ENCODE peak calls at places on chromosomes 12 and 14, in five cellular contexts. O is right cardiac atrium, V is cardiac muscle cell, J is pancreas, U is uterus. M is an unnamed sample.

GRCh38 chr12:55934343-55934742 is 3.4 kb downstream of the DGKA start:
- DNase-seq in O (no peak), V (no peak), J (no peak), U (no peak), M (no peak)

GRCh38 chr14:65344011-65344410 is 68.5 kb upstream of the FUT8 start:
- DNase-seq in O (no peak), V (no peak), J (no peak), U (no peak), M (no peak)

GRCh38 chr12:26845057-26845666 is 12.2 kb upstream of the ITPR2 start:
- DNase-seq in O (peak), V (peak), J (no peak), U (peak), M (no peak)

GRCh38 chr12:104427547-104427938 is 29.2 kb upstream of the CHST11 start:
- DNase-seq in O (no peak), V (no peak), J (no peak), U (no peak), M (no peak)

GRCh38 chr12:27606986-27607385 is 83.0 kb downstream of the PPFIBP1 start:
- DNase-seq in O (no peak), V (no peak), J (no peak), U (no peak), M (no peak)

GRCh38 chr14:69088523-69089445 is 64.1 kb downstream of the DCAF5 start:
- DNase-seq in O (no peak), V (no peak), J (no peak), U (no peak), M (no peak)

GRCh38 chr14:24425704-24426103 is 3.8 kb downstream of the CBLN3 start:
- DNase-seq in O (no peak), V (peak), J (no peak), U (no peak), M (no peak)

GRCh38 chr12:101671157-101671791 is 26.2 kb upstream of the CHPT1 start:
- DNase-seq in O (no peak), V (no peak), J (no peak), U (no peak), M (no peak)

GRCh38 chr12:48681416-48681737 is 661 bp downstream of the KANSL2 start:
- DNase-seq in O (no peak), V (no peak), J (no peak), U (no peak), M (no peak)

GRCh38 chr12:131862084-131862441 is 32.4 kb upstream of the ULK1 start:
- DNase-seq in O (peak), V (no peak), J (no peak), U (no peak), M (no peak)

GRCh38 chr12:3342051-3342450 is 149.0 kb upstream of the PRMT8 start:
- DNase-seq in O (peak), V (peak), J (no peak), U (no peak), M (no peak)

GRCh38 chr12:34625116-34625515 is 602.8 kb downstream of the ALG10 start:
- DNase-seq in O (no peak), V (no peak), J (no peak), U (no peak), M (no peak)

GRCh38 chr14:35821546-35822411 is 4.4 kb upstream of the BRMS1L start:
- DNase-seq in O (no peak), V (peak), J (no peak), U (no peak), M (no peak)

GRCh38 chr12:52417742-52418141 is 11.6 kb upstream of the KRT82 start:
- DNase-seq in O (no peak), V (no peak), J (no peak), U (no peak), M (no peak)

GRCh38 chr14:65287264-65288131 is 125.0 kb upstream of the FUT8 start:
- DNase-seq in O (no peak), V (no peak), J (peak), U (no peak), M (no peak)

GRCh38 chr12:58588771-58589170 is 331.5 kb downstream of the LRIG3 start:
- DNase-seq in O (no peak), V (no peak), J (no peak), U (no peak), M (peak)

GRCh38 chr14:95467232-95467631 is 49.2 kb downstream of the SYNE3 start:
- DNase-seq in O (peak), V (no peak), J (no peak), U (no peak), M (no peak)

GRCh38 chr12:109982211-109982610 is 14.0 kb downstream of the GIT2 start:
- DNase-seq in O (no peak), V (no peak), J (no peak), U (no peak), M (no peak)

GRCh38 chr14:100237735-100238418 is 1.1 kb upstream of the YY1 start:
- DNase-seq in O (peak), V (peak), J (peak), U (no peak), M (no peak)

GRCh38 chr14:72675126-72675525 is 218.8 kb downstream of the DPF3 start:
- DNase-seq in O (no peak), V (no peak), J (no peak), U (no peak), M (no peak)

GRCh38 chr12:104555650-104556049 is 98.9 kb downstream of the CHST11 start:
- DNase-seq in O (no peak), V (no peak), J (no peak), U (no peak), M (no peak)

GRCh38 chr12:32273063-32273521 is 126.3 kb upstream of the FGD4 start:
- DNase-seq in O (no peak), V (no peak), J (no peak), U (no peak), M (no peak)

GRCh38 chr12:50533971-50534370 is 29.2 kb downstream of the DIP2B start:
- DNase-seq in O (no peak), V (no peak), J (no peak), U (no peak), M (no peak)

GRCh38 chr12:96906849-96907664 is at the start of gene NEDD1:
- DNase-seq in O (peak), V (peak), J (peak), U (peak), M (no peak)

GRCh38 chr12:9880532-9880931 is 757 bp upstream of the KLRF2 start:
- DNase-seq in O (no peak), V (no peak), J (no peak), U (no peak), M (no peak)

GRCh38 chr12:123293178-123293760 is 21.6 kb upstream of the CDK2AP1 start:
- DNase-seq in O (no peak), V (no peak), J (no peak), U (no peak), M (no peak)
- H3K27ac ChIP-seq in O (no peak), V (no peak), J (no peak), U (no peak), M (no peak)

GRCh38 chr12:121239704-121240420 is 29.9 kb downstream of the P2RX4 start:
- DNase-seq in O (no peak), V (no peak), J (no peak), U (no peak), M (no peak)
- H3K27ac ChIP-seq in O (no peak), V (no peak), J (no peak), U (peak), M (no peak)

GRCh38 chr14:31027847-31028246 is 1.7 kb upstream of the STRN3 start:
- DNase-seq in O (no peak), V (no peak), J (no peak), U (no peak), M (no peak)
- H3K27ac ChIP-seq in O (no peak), V (peak), J (no peak), U (peak), M (peak)

GRCh38 chr12:120719496-120720233 is 6.0 kb upstream of the ACADS start:
- DNase-seq in O (no peak), V (no peak), J (no peak), U (no peak), M (no peak)
- H3K27ac ChIP-seq in O (no peak), V (no peak), J (no peak), U (no peak), M (no peak)

GRCh38 chr12:106094304-106094703 is 44.5 kb downstream of the NUAK1 start:
- DNase-seq in O (no peak), V (no peak), J (no peak), U (no peak), M (no peak)
- H3K27ac ChIP-seq in O (no peak), V (no peak), J (no peak), U (peak), M (peak)

M was measured in epithelial cell of prostate.